ENCODE peak calls at places on chromosomes 5 and 9, in nine cellular contexts. O, T, Y, S, B, W, M, H and P are unnamed samples.
A peak's percentile ranks its signal among the peaks of the same experiment; 100 is the strongest.

GRCh38 chr5:108216890-108217289 is 165.0 kb downstream of the FBXL17 start:
- DNase-seq in O (peak; percentile 5), T (no peak), Y (no peak), S (peak; percentile 6), B (no peak), W (no peak), M (peak; percentile 31), H (no peak), P (no peak)

GRCh38 chr5:128586848-128587247 is 48.8 kb upstream of the FBN2 start:
- DNase-seq in O (no peak), T (no peak), Y (no peak), S (no peak), B (no peak), W (no peak), M (no peak), H (no peak), P (no peak)

GRCh38 chr5:9094582-9094981 is 451.3 kb downstream of the SEMA5A start:
- DNase-seq in O (no peak), T (no peak), Y (no peak), S (peak; percentile 84), B (no peak), W (no peak), M (peak; percentile 37), H (no peak), P (no peak)

GRCh38 chr9:79432485-79432884 is 139.3 kb upstream of the TLE4 start:
- DNase-seq in O (no peak), T (no peak), Y (no peak), S (no peak), B (no peak), W (no peak), M (no peak), H (no peak), P (no peak)

GRCh38 chr5:149113669-149114068 is 27.6 kb upstream of the ABLIM3 start:
- DNase-seq in O (no peak), T (no peak), Y (no peak), S (peak; percentile 79), B (no peak), W (no peak), M (peak; percentile 44), H (no peak), P (no peak)

GRCh38 chr5:134997015-134997414 is 29.3 kb downstream of the CATSPER3 start:
- DNase-seq in O (no peak), T (no peak), Y (no peak), S (no peak), B (no peak), W (no peak), M (no peak), H (no peak), P (no peak)

GRCh38 chr5:38404236-38404635 is 145.9 kb downstream of the EGFLAM start:
- DNase-seq in O (no peak), T (no peak), Y (no peak), S (no peak), B (no peak), W (no peak), M (no peak), H (no peak), P (no peak)

GRCh38 chr5:134128648-134128995 is 14.1 kb downstream of the TCF7 start:
- DNase-seq in O (no peak), T (no peak), Y (no peak), S (no peak), B (no peak), W (no peak), M (no peak), H (no peak), P (no peak)

GRCh38 chr9:36336511-36336910 is 63.6 kb downstream of the RNF38 start:
- DNase-seq in O (no peak), T (no peak), Y (no peak), S (no peak), B (no peak), W (no peak), M (peak; percentile 26), H (no peak), P (no peak)

GRCh38 chr5:106312360-106312759 is 1358.4 kb downstream of the EFNA5 start:
- DNase-seq in O (no peak), T (no peak), Y (no peak), S (peak; percentile 27), B (no peak), W (no peak), M (peak; percentile 13), H (no peak), P (no peak)

GRCh38 chr5:61275841-61276240 is 56.2 kb upstream of the ZSWIM6 start:
- DNase-seq in O (no peak), T (peak; percentile 95), Y (peak; percentile 58), S (peak; percentile 76), B (no peak), W (no peak), M (peak; percentile 67), H (peak; percentile 81), P (peak; percentile 67)

GRCh38 chr5:176183321-176184074 is 54.7 kb upstream of the SIMC1 start:
- DNase-seq in O (no peak), T (no peak), Y (no peak), S (no peak), B (no peak), W (peak; percentile 27), M (no peak), H (no peak), P (peak; percentile 48)

GRCh38 chr9:112955550-112955949 is 56.4 kb downstream of the ZNF883 start:
- DNase-seq in O (no peak), T (no peak), Y (no peak), S (no peak), B (no peak), W (no peak), M (no peak), H (no peak), P (no peak)

GRCh38 chr9:133604214-133604613 is 5.0 kb downstream of the FAM163B start:
- DNase-seq in O (no peak), T (no peak), Y (no peak), S (no peak), B (peak; percentile 51), W (no peak), M (peak; percentile 14), H (no peak), P (no peak)

GRCh38 chr5:42855811-42856210 is 44.1 kb upstream of the SELENOP start:
- DNase-seq in O (no peak), T (no peak), Y (no peak), S (no peak), B (no peak), W (no peak), M (no peak), H (no peak), P (no peak)

GRCh38 chr5:141478321-141478945 is 2.7 kb downstream of the PCDHGC3 start:
- DNase-seq in O (no peak), T (no peak), Y (no peak), S (peak; percentile 56), B (no peak), W (no peak), M (no peak), H (no peak), P (no peak)

GRCh38 chr9:34048730-34049629 is at the start of gene UBAP2:
- DNase-seq in O (peak; percentile 93), T (peak; percentile 97), Y (peak; percentile 97), S (peak; percentile 96), B (peak; percentile 98), W (peak; percentile 98), M (peak; percentile 98), H (peak; percentile 99), P (peak; percentile 98)
- TF ChIP-seq CTCF in O (no peak), T (no peak), Y (no peak), S (no peak), B (no peak), W (no peak), M (no peak), H (no peak), P (no peak)

DNA sequence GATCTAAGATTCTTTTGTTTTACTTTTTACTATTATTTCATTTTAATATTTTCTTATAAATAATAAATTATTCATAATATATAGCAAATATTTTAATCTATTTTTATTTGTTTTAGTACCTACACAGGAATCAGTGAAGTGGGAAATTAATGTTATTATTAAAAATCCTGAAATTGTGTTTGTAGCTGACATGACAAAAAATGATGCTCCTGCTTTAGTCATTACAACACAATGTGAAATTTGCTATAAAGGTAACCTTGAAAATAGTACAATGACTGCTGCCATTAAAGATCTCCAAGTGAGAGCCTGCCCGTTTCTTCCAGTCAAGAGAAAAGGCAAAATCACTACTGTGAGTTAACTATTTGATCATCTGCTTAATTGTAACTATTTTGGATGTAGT is 138.7 kb downstream of the VPS13A start:
- DNase-seq in O (no peak), T (no peak), Y (no peak), S (no peak), B (no peak), W (no peak), M (no peak), H (no peak), P (no peak)
- TF ChIP-seq CTCF in O (no peak), T (no peak), Y (no peak), S (no peak), B (no peak), W (no peak), M (no peak), H (no peak), P (no peak)

GRCh38 chr5:123776761-123777160 is 264.8 kb downstream of the CSNK1G3 start:
- DNase-seq in O (no peak), T (no peak), Y (no peak), S (peak; percentile 93), B (no peak), W (no peak), M (peak; percentile 26), H (no peak), P (no peak)

DNA sequence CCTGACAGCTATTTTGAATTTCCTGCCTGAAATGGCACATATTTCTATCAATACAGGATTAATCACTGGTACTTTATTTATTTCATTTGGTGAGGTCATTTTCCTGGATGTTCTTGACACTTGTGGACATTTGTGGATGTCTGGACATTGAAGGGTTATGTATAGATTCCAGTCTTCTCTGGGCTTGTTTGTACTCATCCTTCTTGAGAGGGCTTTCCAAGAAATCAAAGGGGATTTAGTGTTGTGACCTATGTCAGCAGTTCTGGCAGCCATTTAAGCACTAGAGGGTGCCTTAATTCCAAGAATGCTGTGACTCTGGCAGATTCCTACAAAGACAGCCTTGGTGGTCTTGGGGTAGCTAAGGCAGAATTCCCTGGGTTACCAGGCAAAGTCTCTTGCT is 259.7 kb downstream of the CSNK1G3 start:
- DNase-seq in O (no peak), T (no peak), Y (no peak), S (no peak), B (no peak), W (no peak), M (no peak), H (no peak), P (no peak)
- TF ChIP-seq CTCF in O (no peak), T (no peak), Y (no peak), S (no peak), B (no peak), W (no peak), M (no peak), H (no peak), P (no peak)

DNA sequence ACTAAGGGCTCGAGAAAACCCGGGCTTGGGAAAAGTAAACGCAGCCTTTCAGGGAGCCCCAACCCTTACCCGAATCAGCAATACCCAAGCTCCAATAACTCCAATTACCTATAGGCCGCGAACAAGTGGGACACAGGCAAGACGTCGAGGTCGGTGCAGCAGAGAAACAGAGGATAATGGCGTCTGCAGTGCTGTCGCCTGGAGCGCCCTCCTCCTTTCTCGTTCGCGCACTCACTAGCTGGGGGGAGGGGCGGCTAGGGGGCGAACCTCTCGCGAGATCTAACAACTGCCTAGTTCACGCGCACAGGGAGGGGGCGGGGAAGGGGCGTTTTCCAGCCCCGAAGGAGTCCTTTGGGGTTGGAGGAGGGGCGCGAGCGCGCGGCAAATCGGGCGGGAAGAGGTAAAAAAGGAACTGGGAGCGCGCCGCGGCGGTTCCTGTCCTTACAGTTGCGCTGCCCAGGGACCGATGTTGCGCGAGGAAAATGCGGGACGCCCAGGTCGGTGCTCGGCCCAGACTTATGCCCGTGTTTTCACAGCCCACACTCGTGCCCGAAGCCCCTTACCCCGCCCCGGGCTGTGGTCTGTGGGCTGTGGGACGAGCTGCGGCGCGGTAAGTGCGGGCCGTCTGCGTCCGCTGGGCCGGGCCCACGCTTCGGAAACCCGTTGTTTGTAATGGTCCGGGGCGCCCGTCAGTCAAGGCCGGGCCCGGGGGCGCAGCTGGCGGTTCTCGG is at the start of gene RMI1:
- DNase-seq in O (peak; percentile 97), T (peak; percentile 100), Y (peak; percentile 100), S (peak; percentile 97), B (peak; percentile 99), W (peak; percentile 99), M (peak; percentile 99), H (peak; percentile 100), P (peak; percentile 99)
- TF ChIP-seq CTCF in O (no peak), T (no peak), Y (no peak), S (peak; percentile 21), B (no peak), W (no peak), M (no peak), H (peak; percentile 32), P (no peak)